ENCODE peak calls at places on chromosomes 7 and 10, in four cellular contexts. R is heart left ventricle, P is cerebellar cortex, L is GM04504. A is an unnamed sample.

GRCh38 chr10:15208221-15208620 is 39.7 kb upstream of the NMT2 start:
- DNase-seq in R (no peak), P (no peak), L (no peak), A (no peak)

GRCh38 chr7:88516424-88516823 is 209.7 kb upstream of the STEAP4 start:
- DNase-seq in R (no peak), P (no peak), L (no peak), A (no peak)

GRCh38 chr7:116834815-116835533 is 27.4 kb upstream of the CAPZA2 start:
- DNase-seq in R (peak), P (peak), L (no peak), A (no peak)

GRCh38 chr7:4783292-4783652 is 7.8 kb downstream of the AP5Z1 start:
- DNase-seq in R (no peak), P (no peak), L (no peak), A (no peak)

GRCh38 chr7:157932498-157933218 is 595.9 kb downstream of the DNAJB6 start:
- DNase-seq in R (no peak), P (no peak), L (no peak), A (no peak)

GRCh38 chr10:124228451-124228850 is 135.1 kb upstream of the CHST15 start:
- DNase-seq in R (no peak), P (no peak), L (no peak), A (no peak)

GRCh38 chr10:48496831-48497792 is 107.8 kb downstream of the ARHGAP22 start:
- DNase-seq in R (peak), P (no peak), L (peak), A (no peak)

GRCh38 chr7:137953692-137954470 is 48.0 kb downstream of the CREB3L2 start:
- DNase-seq in R (no peak), P (no peak), L (peak), A (no peak)

GRCh38 chr10:9126728-9127127 is 1072.2 kb downstream of the GATA3 start:
- DNase-seq in R (no peak), P (no peak), L (no peak), A (no peak)

GRCh38 chr10:35595106-35595505 is 10.0 kb upstream of the GJD4 start:
- DNase-seq in R (no peak), P (no peak), L (no peak), A (peak)

GRCh38 chr7:155408657-155409586 is 49.0 kb upstream of the EN2 start:
- DNase-seq in R (no peak), P (no peak), L (no peak), A (no peak)

GRCh38 chr7:96447109-96447645 is 125.3 kb upstream of the SLC25A13 start:
- DNase-seq in R (no peak), P (no peak), L (no peak), A (no peak)

GRCh38 chr10:7230956-7231355 is 179.9 kb downstream of the SFMBT2 start:
- DNase-seq in R (no peak), P (no peak), L (no peak), A (no peak)

GRCh38 chr7:115585015-115585655 is 445.4 kb downstream of the TFEC start:
- DNase-seq in R (no peak), P (no peak), L (no peak), A (no peak)

GRCh38 chr10:60823324-60823723 is 45.0 kb downstream of the CDK1 start:
- DNase-seq in R (no peak), P (no peak), L (no peak), A (no peak)

GRCh38 chr10:14601872-14602725 is 172.6 kb downstream of the FAM107B start:
- DNase-seq in R (no peak), P (peak), L (peak), A (no peak)

GRCh38 chr7:40331915-40332314 is 197.1 kb downstream of the SUGCT start:
- DNase-seq in R (no peak), P (no peak), L (no peak), A (no peak)

GRCh38 chr7:67209256-67209655 is 212.6 kb downstream of the TYW1 start:
- DNase-seq in R (no peak), P (no peak), L (no peak), A (no peak)

GRCh38 chr10:93110472-93111146 is 36.9 kb downstream of the CYP26A1 start:
- DNase-seq in R (no peak), P (no peak), L (no peak), A (no peak)

GRCh38 chr7:141920281-141920680 is 4.1 kb downstream of the OR9A4 start:
- DNase-seq in R (no peak), P (no peak), L (no peak), A (no peak)

GRCh38 chr7:79461660-79462059 is 8.2 kb upstream of the MAGI2 start:
- DNase-seq in R (no peak), P (no peak), L (no peak), A (no peak)

GRCh38 chr10:69864321-69864720 is 62.6 kb downstream of the COL13A1 start:
- DNase-seq in R (no peak), P (no peak), L (peak), A (no peak)

GRCh38 chr10:84140036-84140379 is 699 bp downstream of the GHITM start:
- DNase-seq in R (no peak), P (peak), L (peak), A (no peak)

GRCh38 chr10:123651421-123652047 is 14.6 kb upstream of the GPR26 start:
- DNase-seq in R (no peak), P (no peak), L (no peak), A (no peak)

GRCh38 chr7:132158166-132158565 is 418.1 kb downstream of the PLXNA4 start:
- DNase-seq in R (no peak), P (no peak), L (no peak), A (no peak)

GRCh38 chr10:118096022-118096421 is 49.3 kb upstream of the RAB11FIP2 start:
- DNase-seq in R (no peak), P (no peak), L (no peak), A (no peak)

GRCh38 chr10:76337641-76338040 is 906.2 kb downstream of the LRMDA start:
- DNase-seq in R (no peak), P (no peak), L (no peak), A (no peak)

GRCh38 chr10:48926255-48926654 is 13.4 kb downstream of the LRRC18 start:
- DNase-seq in R (no peak), P (no peak), L (no peak), A (no peak)

GRCh38 chr10:3699896-3700295 is 85.1 kb downstream of the KLF6 start:
- DNase-seq in R (no peak), P (no peak), L (no peak), A (no peak)

GRCh38 chr10:105159268-105159667 is 518.2 kb downstream of the SORCS3 start:
- DNase-seq in R (no peak), P (no peak), L (no peak), A (no peak)

GRCh38 chr10:70595566-70596016 is 7.0 kb downstream of the PRF1 start:
- DNase-seq in R (no peak), P (no peak), L (no peak), A (no peak)

GRCh38 chr10:119693262-119693957 is 32.4 kb upstream of the INPP5F start:
- DNase-seq in R (no peak), P (no peak), L (no peak), A (peak)

A was measured in pons.